ENCODE peak calls at places on chromosomes 1 and 21, in ten cellular contexts. U is stomach, N is tibial nerve, K is AG04450, E is cardiac muscle cell, X is psoas muscle, L is lower leg skin, R is breast epithelium, P is upper lobe of left lung, F is GM20000. W is an unnamed sample.

GRCh38 chr1:242245255-242245654 is 246.4 kb upstream of the MAP1LC3C start:
- DNase-seq in U (no peak), L (no peak), K (no peak), P (no peak), E (no peak), R (no peak), X (no peak), N (no peak), F (no peak), W (no peak)

GRCh38 chr1:59393211-59394180 is 96.6 kb downstream of the FGGY start:
- DNase-seq in X (peak; percentile 91), U (peak; percentile 65), P (no peak), N (peak; percentile 66), K (peak; percentile 76), L (peak; percentile 91), E (peak; percentile 75), F (no peak), R (peak; percentile 61), W (peak; percentile 58)

GRCh38 chr1:9018372-9018771 is 7.9 kb downstream of the SLC2A7 start:
- DNase-seq in U (no peak), P (no peak), X (no peak), E (no peak), K (no peak), R (no peak), F (no peak), N (no peak), L (no peak), W (no peak)

GRCh38 chr1:182974792-182975191 is 21.8 kb upstream of the SHCBP1L start:
- DNase-seq in U (no peak), L (no peak), X (no peak), N (no peak), R (no peak), F (no peak), K (no peak), E (no peak), P (no peak), W (no peak)

GRCh38 chr1:7553042-7553690 is 217.9 kb upstream of the VAMP3 start:
- DNase-seq in X (no peak), E (no peak), P (no peak), K (no peak), L (no peak), U (no peak), R (no peak), N (no peak), F (no peak), W (no peak)

GRCh38 chr1:204493882-204494280 is 724 bp downstream of the PIK3C2B start:
- DNase-seq in P (no peak), R (no peak), F (peak; percentile 52), U (peak; percentile 91), N (no peak), X (peak; percentile 65), K (no peak), E (peak; percentile 72), L (peak; percentile 90), W (no peak)

GRCh38 chr1:241323510-241323909 is 33.5 kb downstream of the RGS7 start:
- DNase-seq in K (no peak), R (no peak), L (no peak), N (no peak), P (no peak), X (no peak), U (peak; percentile 33), E (peak; percentile 85), F (peak; percentile 14), W (peak; percentile 10)

GRCh38 chr21:43603641-43604504 is 55.4 kb downstream of the HSF2BP start:
- DNase-seq in E (no peak), R (no peak), N (no peak), F (no peak), X (no peak), K (no peak), L (no peak), U (no peak), P (peak; percentile 11), W (no peak)

GRCh38 chr1:67803380-67804279 is 29.6 kb downstream of the GNG12 start:
- DNase-seq in L (no peak), K (no peak), U (no peak), P (no peak), X (no peak), F (no peak), E (no peak), R (no peak), N (no peak), W (no peak)

GRCh38 chr1:43241352-43241953 is 28.3 kb upstream of the TMEM125 start:
- DNase-seq in U (no peak), E (no peak), P (no peak), R (no peak), X (no peak), K (no peak), F (no peak), L (peak; percentile 48), N (no peak), W (peak; percentile 23)

GRCh38 chr1:203361843-203362524 is 11.1 kb upstream of the FMOD start:
- DNase-seq in U (no peak), N (no peak), X (no peak), K (no peak), R (no peak), P (no peak), L (peak; percentile 42), F (no peak), E (no peak), W (peak; percentile 66)

GRCh38 chr1:47389735-47390134 is 26.4 kb upstream of the FOXE3 start:
- DNase-seq in E (no peak), L (peak; percentile 17), N (no peak), P (no peak), F (no peak), K (no peak), U (no peak), X (no peak), R (no peak), W (no peak)

GRCh38 chr1:47386268-47386667 is 29.8 kb upstream of the FOXE3 start:
- DNase-seq in E (no peak), N (no peak), R (no peak), K (no peak), U (no peak), F (no peak), L (no peak), X (no peak), P (no peak), W (no peak)

GRCh38 chr1:47390843-47391242 is 25.2 kb upstream of the FOXE3 start:
- DNase-seq in K (no peak), L (no peak), E (no peak), N (no peak), U (no peak), P (no peak), F (no peak), X (no peak), R (no peak), W (no peak)

GRCh38 chr1:47387921-47388509 is 28.1 kb upstream of the FOXE3 start:
- DNase-seq in U (no peak), K (no peak), X (no peak), P (no peak), L (peak; percentile 42), F (no peak), N (no peak), E (no peak), R (no peak), W (no peak)

GRCh38 chr1:47388548-47389238 is 27.4 kb upstream of the FOXE3 start:
- DNase-seq in K (no peak), N (peak; percentile 49), F (peak; percentile 69), X (peak; percentile 62), P (no peak), L (peak; percentile 87), R (peak; percentile 58), E (peak; percentile 64), U (peak; percentile 70), W (peak; percentile 71)
- TF ChIP-seq CTCF in K (peak; percentile 92), N (peak; percentile 83), F (peak; percentile 65), X (peak; percentile 62), P (peak; percentile 67), L (no peak), R (peak; percentile 47), E (peak; percentile 86), U (peak; percentile 53), W (peak; percentile 89)

GRCh38 chr21:36719614-36720013 is 20.7 kb downstream of the SIM2 start:
- DNase-seq in L (no peak), N (no peak), X (no peak), F (no peak), E (no peak), U (peak; percentile 91), P (no peak), K (no peak), R (no peak), W (no peak)
- TF ChIP-seq CTCF in L (no peak), N (no peak), X (no peak), F (no peak), E (no peak), U (peak; percentile 11), P (no peak), K (no peak), R (no peak), W (no peak)

GRCh38 chr21:41861255-41861654 is 17.9 kb downstream of the PRDM15 start:
- DNase-seq in U (no peak), E (no peak), P (no peak), N (no peak), L (no peak), X (no peak), K (no peak), R (no peak), F (no peak), W (no peak)

GRCh38 chr21:41864311-41865001 is 14.7 kb downstream of the PRDM15 start:
- DNase-seq in L (no peak), P (no peak), K (no peak), X (no peak), N (no peak), E (no peak), F (no peak), U (no peak), R (no peak), W (no peak)

GRCh38 chr21:41859297-41859980 is 19.7 kb downstream of the PRDM15 start:
- DNase-seq in P (no peak), X (no peak), F (no peak), N (no peak), K (no peak), L (no peak), E (no peak), U (no peak), R (no peak), W (no peak)

GRCh38 chr21:41863439-41863740 is 15.8 kb downstream of the PRDM15 start:
- DNase-seq in E (no peak), R (no peak), K (no peak), P (no peak), N (no peak), F (no peak), L (no peak), X (no peak), U (no peak), W (no peak)

DNA sequence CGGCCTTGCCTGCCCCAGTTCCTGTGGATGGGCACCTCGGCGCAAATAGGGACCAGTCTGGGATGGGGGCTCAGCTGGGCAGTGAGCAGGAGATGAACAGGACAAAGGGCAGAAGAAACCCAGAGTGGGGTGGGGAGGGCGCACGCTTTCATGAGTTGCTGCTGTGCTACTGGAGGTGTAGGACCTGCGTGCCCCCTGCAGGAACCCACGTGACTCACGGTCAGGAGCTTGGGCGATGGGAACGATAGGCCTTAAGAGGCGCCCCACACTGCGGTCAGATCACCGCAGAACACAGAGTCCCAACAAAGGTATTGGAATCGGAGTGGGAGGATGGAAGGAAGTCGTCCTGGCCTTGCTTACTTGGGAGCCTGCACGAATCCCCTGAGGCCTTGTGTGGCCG is 17.2 kb downstream of the PRDM15 start:
- DNase-seq in P (no peak), U (no peak), N (no peak), L (no peak), R (no peak), E (no peak), X (no peak), F (no peak), K (no peak), W (no peak)
- TF ChIP-seq CTCF in P (no peak), U (no peak), N (no peak), L (no peak), R (no peak), E (peak; percentile 8), X (no peak), F (no peak), K (no peak), W (peak; percentile 35)

GRCh38 chr21:35696644-35697043 is 363.7 kb downstream of the SETD4 start:
- DNase-seq in K (no peak), X (no peak), R (no peak), U (no peak), N (no peak), L (no peak), F (no peak), P (no peak), E (peak; percentile 2), W (no peak)
- TF ChIP-seq CTCF in K (peak; percentile 18), X (no peak), R (no peak), U (no peak), N (no peak), L (no peak), F (no peak), P (no peak), E (no peak), W (peak; percentile 28)

W was measured in HFFc6.